ENCODE peak calls at places on chromosomes 12 and 14, in five cellular contexts. T is GM23338, X is HepG2, P is sigmoid colon, M is astrocyte. G is an unnamed sample.

GRCh38 chr14:64149921-64150320 is 144.2 kb downstream of the ESR2 start:
- DNase-seq in T (no peak), X (no peak), P (no peak), M (no peak), G (no peak)

GRCh38 chr12:120474092-120474960 is 4.8 kb upstream of the SRSF9 start:
- DNase-seq in T (peak; percentile 42), X (no peak), P (no peak), M (peak; percentile 65), G (peak; percentile 68)

GRCh38 chr12:76024942-76025600 is 6.5 kb downstream of the PHLDA1 start:
- DNase-seq in T (no peak), X (no peak), P (no peak), M (peak; percentile 84), G (no peak)

GRCh38 chr14:61927521-61927920 is 165.3 kb downstream of the SNAPC1 start:
- DNase-seq in T (peak; percentile 53), X (no peak), P (no peak), M (peak; percentile 84), G (no peak)

GRCh38 chr12:83128529-83128928 is 441.8 kb downstream of the TMTC2 start:
- DNase-seq in T (no peak), X (no peak), P (no peak), M (no peak), G (no peak)

GRCh38 chr12:40156031-40156764 is 50.3 kb upstream of the SLC2A13 start:
- DNase-seq in T (no peak), X (no peak), P (no peak), M (no peak), G (no peak)

GRCh38 chr14:103372552-103373304 is 12.5 kb upstream of the MARK3 start:
- DNase-seq in T (peak; percentile 24), X (peak; percentile 48), P (peak; percentile 37), M (peak; percentile 87), G (no peak)

GRCh38 chr14:99509871-99510555 is 28.8 kb downstream of the CCNK start:
- DNase-seq in T (no peak), X (no peak), P (no peak), M (no peak), G (peak; percentile 46)

GRCh38 chr12:68559984-68560822 is 50.5 kb upstream of the RAP1B start:
- DNase-seq in T (peak; percentile 13), X (no peak), P (peak; percentile 71), M (peak; percentile 19), G (peak; percentile 77)

GRCh38 chr14:21382095-21382494 is 1.7 kb downstream of the SUPT16H start:
- DNase-seq in T (no peak), X (no peak), P (no peak), M (peak; percentile 6), G (no peak)

GRCh38 chr12:5433081-5433839 is 1.4 kb downstream of the NTF3 start:
- DNase-seq in T (peak; percentile 62), X (no peak), P (no peak), M (no peak), G (no peak)
- TF ChIP-seq CTCF in T (no peak), X (no peak), P (no peak), M (no peak), G (no peak)

GRCh38 chr12:119154435-119154818 is 24.3 kb upstream of the HSPB8 start:
- DNase-seq in T (peak; percentile 97), X (no peak), P (no peak), M (no peak), G (no peak)
- H3K4me3 ChIP-seq in T (peak overlapping the region; percentile 95), X (no peak overlapping the region), P (no peak overlapping the region), M (no peak overlapping the region), G (peak overlapping the region; percentile 44)

GRCh38 chr14:55731881-55732498 is 152.0 kb downstream of the KTN1 start:
- DNase-seq in T (peak; percentile 79), X (peak; percentile 16), P (no peak), M (no peak), G (no peak)

GRCh38 chr14:55733609-55734008 is 153.6 kb downstream of the KTN1 start:
- DNase-seq in T (no peak), X (no peak), P (no peak), M (no peak), G (no peak)

GRCh38 chr14:55731247-55731872 is 151.4 kb downstream of the KTN1 start:
- DNase-seq in T (no peak), X (no peak), P (no peak), M (no peak), G (no peak)

GRCh38 chr14:55734731-55735130 is 154.7 kb downstream of the KTN1 start:
- DNase-seq in T (no peak), X (no peak), P (no peak), M (no peak), G (no peak)

DNA sequence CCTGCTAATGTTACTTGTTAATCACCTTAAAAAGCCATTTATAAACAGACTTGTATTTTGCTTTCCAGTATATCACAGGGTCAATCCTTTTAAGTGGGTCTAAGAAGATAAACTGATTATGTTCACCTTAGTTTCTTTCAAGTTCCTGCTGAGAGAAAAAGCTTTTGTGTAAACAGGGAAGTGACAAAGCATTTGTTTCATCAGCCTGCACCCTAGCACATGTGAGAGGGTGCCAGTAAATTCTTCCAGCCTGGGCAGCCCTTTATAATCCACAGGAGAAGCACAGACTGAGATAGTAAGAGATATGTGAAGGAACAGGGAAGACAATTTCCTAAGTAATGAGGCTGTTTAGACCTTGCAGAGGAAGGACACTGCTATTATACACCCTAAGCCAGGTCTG is 150.6 kb downstream of the KTN1 start:
- DNase-seq in T (no peak), X (no peak), P (no peak), M (no peak), G (no peak)
- H3K4me1 ChIP-seq in T (no peaks in the 10 kb centered on the region), X (no peaks in the 10 kb centered on the region), P (no peaks in the 10 kb centered on the region), M (no peaks in the 10 kb centered on the region), G (no peaks in the 10 kb centered on the region)

GRCh38 chr12:55736076-55736475 is 6.8 kb upstream of the GDF11 start:
- DNase-seq in T (no peak), X (no peak), P (peak; percentile 51), M (no peak), G (no peak)
- TF ChIP-seq CTCF in T (no peak), X (no peak), P (no peak), M (no peak), G (no peak)

GRCh38 chr14:71113376-71113775 is 206.1 kb downstream of the PCNX1 start:
- DNase-seq in T (no peak), X (no peak), P (no peak), M (peak; percentile 34), G (no peak)
- H3K4me3 ChIP-seq in T (no peak overlapping the region), X (no peak overlapping the region), P (no peak overlapping the region), M (no peak overlapping the region), G (no peak overlapping the region)